ENCODE peak calls at places on chromosomes 3 and 15, in five cellular contexts. I, D, B, E and G are unnamed samples.

GRCh38 chr3:73801444-73801843 is 176.7 kb upstream of the PDZRN3 start:
- DNase-seq in B (no peak), D (no peak), I (no peak), E (no peak), G (no peak)

GRCh38 chr3:112175037-112175436 is 42.0 kb upstream of the GCSAM start:
- DNase-seq in E (no peak), B (no peak), D (no peak), I (no peak), G (no peak)

GRCh38 chr3:23864954-23865353 is 51.8 kb downstream of the NKIRAS1 start:
- DNase-seq in I (no peak), D (no peak), B (no peak), E (no peak), G (no peak)

GRCh38 chr15:35067501-35068347 is 17.4 kb downstream of the NANOGP8 start:
- DNase-seq in I (no peak), B (no peak), E (no peak), D (no peak), G (no peak)

GRCh38 chr3:179421500-179421899 is 29.8 kb downstream of the GNB4 start:
- DNase-seq in B (peak; percentile 22), D (no peak), E (no peak), I (no peak), G (no peak)

GRCh38 chr3:108462899-108463298 is 47.5 kb downstream of the MYH15 start:
- DNase-seq in I (no peak), D (no peak), B (peak; percentile 60), E (no peak), G (no peak)

GRCh38 chr3:195307711-195308110 is 36.8 kb upstream of the XXYLT1 start:
- DNase-seq in I (no peak), D (no peak), B (no peak), E (no peak), G (no peak)

GRCh38 chr3:52084216-52084945 is 28.0 kb upstream of the DUSP7 start:
- DNase-seq in I (no peak), B (no peak), E (no peak), D (no peak), G (peak; percentile 4)

GRCh38 chr3:141998674-141999290 is 122.3 kb downstream of the ATP1B3 start:
- DNase-seq in E (no peak), D (no peak), I (no peak), B (peak; percentile 9), G (no peak)

GRCh38 chr3:191762323-191762960 is 301.5 kb downstream of the PYDC2 start:
- DNase-seq in E (no peak), D (no peak), I (no peak), B (peak; percentile 94), G (no peak)

GRCh38 chr3:37680393-37680792 is 181.3 kb upstream of the CTDSPL start:
- DNase-seq in D (no peak), E (no peak), B (peak; percentile 23), I (no peak), G (no peak)

GRCh38 chr15:70197318-70197944 is 99.7 kb upstream of the TLE3 start:
- DNase-seq in E (no peak), I (no peak), D (no peak), B (no peak), G (no peak)

GRCh38 chr15:68518046-68518445 is 60.7 kb upstream of the CORO2B start:
- DNase-seq in E (no peak), B (peak; percentile 35), I (no peak), D (no peak), G (no peak)

GRCh38 chr15:68783226-68784054 is 37.3 kb downstream of the ANP32A start:
- DNase-seq in I (peak; percentile 77), B (no peak), D (peak; percentile 51), E (no peak), G (peak; percentile 51)

GRCh38 chr15:58684751-58685150 is 64.8 kb downstream of the ADAM10 start:
- DNase-seq in D (no peak), I (no peak), B (peak; percentile 75), E (no peak), G (no peak)

GRCh38 chr3:162525791-162526190 is 1029.2 kb downstream of the OTOL1 start:
- DNase-seq in I (no peak), D (no peak), B (no peak), E (no peak), G (no peak)

GRCh38 chr15:42461261-42461660 is 29.7 kb downstream of the ZNF106 start:
- DNase-seq in E (no peak), B (no peak), I (no peak), D (no peak), G (no peak)

GRCh38 chr15:42456539-42456938 is 34.4 kb downstream of the ZNF106 start:
- DNase-seq in D (no peak), B (peak; percentile 35), E (no peak), I (no peak), G (no peak)

GRCh38 chr15:42453826-42454225 is 37.1 kb downstream of the ZNF106 start:
- DNase-seq in B (no peak), E (no peak), D (no peak), I (no peak), G (no peak)

GRCh38 chr15:42456971-42457370 is 34.0 kb downstream of the ZNF106 start:
- DNase-seq in B (peak; percentile 25), E (no peak), D (no peak), I (no peak), G (no peak)

GRCh38 chr15:42457445-42458442 is 33.2 kb downstream of the ZNF106 start:
- DNase-seq in B (peak; percentile 96), E (peak; percentile 61), D (no peak), I (peak; percentile 44), G (peak; percentile 79)
- H3K4me3 ChIP-seq in B (peak overlapping the region; percentile 64), E (peak overlapping the region; percentile 34), D (no peak overlapping the region), I (peak overlapping the region; percentile 20), G (peak overlapping the region; percentile 61)

GRCh38 chr3:185131602-185132256 is 21.1 kb downstream of the C3orf70 start:
- DNase-seq in B (no peak), I (no peak), E (no peak), D (no peak), G (no peak)
- H3K4me3 ChIP-seq in B (no peak overlapping the region), I (no peak overlapping the region), E (no peak overlapping the region), D (no peak overlapping the region), G (no peak overlapping the region)

DNA sequence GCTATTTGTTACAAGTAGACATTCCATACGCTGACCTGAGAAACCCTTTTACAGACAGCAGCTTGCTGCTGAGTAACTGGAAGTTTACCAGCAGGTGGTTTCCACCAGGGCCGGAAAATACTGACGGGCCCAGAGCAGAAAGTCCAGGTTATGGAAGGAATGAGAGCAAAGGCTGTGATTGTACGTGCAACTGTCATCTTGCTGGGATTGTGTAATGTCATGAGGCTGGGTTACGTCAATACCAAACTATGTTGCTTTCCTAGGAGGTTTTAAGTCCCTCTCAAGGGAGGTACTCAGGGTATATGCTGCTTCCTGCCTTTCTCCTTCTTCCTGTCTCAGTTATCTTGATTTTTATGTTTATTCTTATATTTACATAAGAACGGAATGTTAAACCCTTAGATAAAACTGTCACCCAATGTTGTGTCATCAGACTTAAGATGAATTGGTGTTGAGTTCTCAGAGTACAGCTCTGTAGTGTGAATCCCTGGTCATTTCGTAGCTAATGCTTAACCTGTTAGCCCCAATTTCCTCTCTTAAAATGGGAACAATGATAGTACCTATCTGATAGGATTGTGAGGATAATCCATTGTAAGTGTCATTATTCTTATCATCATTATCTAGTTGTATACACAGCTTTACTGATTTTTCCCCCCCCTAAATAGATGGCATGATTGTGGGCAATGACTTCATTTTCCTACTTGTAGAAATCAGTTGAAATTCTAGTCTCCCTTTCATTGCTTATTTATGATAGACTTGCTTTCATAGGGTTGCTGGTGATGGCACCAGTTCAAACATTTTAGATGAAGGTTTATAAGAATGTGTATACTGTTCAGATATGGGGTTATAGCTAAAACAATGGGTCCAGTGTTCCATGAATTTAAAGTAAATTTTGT is 101.4 kb downstream of the FNDC3B start:
- DNase-seq in E (peak; percentile 59), D (no peak), I (no peak), B (peak; percentile 98), G (no peak)
- H3K4me3 ChIP-seq in E (no peak overlapping the region), D (peak overlapping the region; percentile 22), I (no peak overlapping the region), B (peak overlapping the region; percentile 13), G (peak overlapping the region; percentile 8)

GRCh38 chr15:60585743-60586708 is 107.1 kb upstream of the ICE2 start:
- DNase-seq in I (peak; percentile 61), E (peak; percentile 35), B (peak; percentile 56), D (peak; percentile 53), G (no peak)
- H3K4me3 ChIP-seq in I (no peak overlapping the region), E (no peak overlapping the region), B (no peak overlapping the region), D (peak overlapping the region; percentile 99), G (no peak overlapping the region)